ENCODE peak calls at places on chromosomes 3 and 15, in four cellular contexts. One of them, this sample, is unnamed.

GRCh38 chr15:101062063-101062462 is 142.9 kb downstream of the LRRK1 start:
- DNase-seq in HepG2: no peak
- DNase-seq in K562: no peak
- DNase-seq in SK-N-SH: no peak
- DNase-seq in this sample: no peak

GRCh38 chr3:112643621-112644236 is 2.8 kb upstream of the CCDC80 start:
- DNase-seq in HepG2: no peak
- DNase-seq in K562: no peak
- DNase-seq in SK-N-SH: no peak
- DNase-seq in this sample: no peak

GRCh38 chr3:5006755-5007202 is 27.5 kb downstream of the BHLHE40 start:
- DNase-seq in HepG2: no peak
- DNase-seq in K562: no peak
- DNase-seq in SK-N-SH: no peak
- DNase-seq in this sample: no peak

GRCh38 chr3:56111651-56112250 is 356.5 kb downstream of the ERC2 start:
- DNase-seq in HepG2: no peak
- DNase-seq in K562: no peak
- DNase-seq in SK-N-SH: no peak
- DNase-seq in this sample: no peak

GRCh38 chr3:148643389-148643840 is 54.3 kb upstream of the AGTR1 start:
- DNase-seq in HepG2: no peak
- DNase-seq in K562: no peak
- DNase-seq in SK-N-SH: no peak
- DNase-seq in this sample: no peak

GRCh38 chr3:35549690-35550089 is 89.6 kb upstream of the ARPP21 start:
- DNase-seq in HepG2: no peak
- DNase-seq in K562: no peak
- DNase-seq in SK-N-SH: no peak
- DNase-seq in this sample: no peak

GRCh38 chr3:67644827-67645226 is 9.6 kb downstream of the SUCLG2 start:
- DNase-seq in HepG2: no peak
- DNase-seq in K562: no peak
- DNase-seq in SK-N-SH: no peak
- DNase-seq in this sample: no peak

GRCh38 chr3:36729204-36730056 is 34.9 kb downstream of the DCLK3 start:
- DNase-seq in HepG2: peak; percentile 34
- DNase-seq in K562: peak; percentile 43
- DNase-seq in SK-N-SH: peak; percentile 54
- DNase-seq in this sample: peak; percentile 39

GRCh38 chr3:8981700-8982099 is 18.4 kb upstream of the RAD18 start:
- DNase-seq in HepG2: peak; percentile 29
- DNase-seq in K562: no peak
- DNase-seq in SK-N-SH: no peak
- DNase-seq in this sample: no peak

GRCh38 chr3:150754896-150755295 is 8.1 kb downstream of the SIAH2 start:
- DNase-seq in HepG2: no peak
- DNase-seq in K562: no peak
- DNase-seq in SK-N-SH: no peak
- DNase-seq in this sample: no peak

GRCh38 chr15:75823860-75824613 is 19.2 kb upstream of the UBE2Q2 start:
- DNase-seq in HepG2: peak; percentile 42
- DNase-seq in K562: no peak
- DNase-seq in SK-N-SH: no peak
- DNase-seq in this sample: no peak

GRCh38 chr15:77412972-77413371 is 6.9 kb downstream of the PEAK1 start:
- DNase-seq in HepG2: no peak
- DNase-seq in K562: no peak
- DNase-seq in SK-N-SH: no peak
- DNase-seq in this sample: no peak

GRCh38 chr3:140384876-140385275 is 293.0 kb upstream of the TRIM42 start:
- DNase-seq in HepG2: no peak
- DNase-seq in K562: no peak
- DNase-seq in SK-N-SH: no peak
- DNase-seq in this sample: no peak

GRCh38 chr3:37941608-37942540 is 48.7 kb upstream of the VILL start:
- DNase-seq in HepG2: no peak
- DNase-seq in K562: no peak
- DNase-seq in SK-N-SH: no peak
- DNase-seq in this sample: no peak

GRCh38 chr3:188656196-188656982 is 502.4 kb downstream of the LPP start:
- DNase-seq in HepG2: no peak
- DNase-seq in K562: no peak
- DNase-seq in SK-N-SH: no peak
- DNase-seq in this sample: no peak

DNA sequence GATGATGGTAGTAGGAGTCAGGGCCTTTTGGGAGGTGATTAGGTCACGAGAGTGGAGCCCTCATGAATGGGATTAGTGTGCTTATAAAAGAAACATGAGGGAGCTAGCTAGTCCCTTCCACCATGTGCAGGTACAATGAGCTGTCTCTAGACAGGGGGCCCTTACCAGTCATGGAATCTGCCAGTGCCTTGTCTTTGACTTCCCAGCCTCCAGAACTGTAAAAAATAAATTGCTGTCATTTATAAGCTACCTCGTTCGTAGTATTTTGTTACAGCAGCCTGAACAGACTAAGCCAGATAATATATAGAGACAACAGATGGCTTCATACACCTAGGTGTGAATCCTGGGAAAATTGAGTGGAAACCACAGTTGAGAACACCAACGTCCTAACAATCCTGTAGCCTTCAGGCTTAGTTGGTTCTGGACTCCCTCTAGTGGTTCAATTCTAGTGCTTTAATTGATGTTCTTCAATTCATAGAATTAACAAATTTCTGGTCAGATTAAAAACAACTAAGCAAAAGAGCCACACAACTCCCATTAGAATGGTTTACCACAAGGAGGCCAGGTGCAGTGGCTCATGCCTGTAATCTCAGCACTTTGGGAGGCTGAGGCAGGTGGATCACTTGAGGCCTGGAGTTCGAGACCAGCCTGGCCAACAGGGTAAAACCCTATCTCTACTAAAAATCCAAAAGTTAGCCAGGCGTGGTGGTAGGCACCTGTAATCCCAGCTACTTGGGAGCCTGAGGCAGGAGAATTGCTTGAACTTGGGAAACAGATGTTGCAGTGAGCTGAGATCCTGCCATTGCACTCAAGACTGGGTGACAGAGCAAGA is 21.3 kb upstream of the GATM start:
- DNase-seq in HepG2: peak; percentile 65
- DNase-seq in K562: no peak
- DNase-seq in SK-N-SH: peak; percentile 42
- DNase-seq in this sample: peak; percentile 60
- TF ChIP-seq ELF1 in HepG2: no peak
- TF ChIP-seq ELF1 in K562: no peak
- TF ChIP-seq ELF1 in SK-N-SH: no peak
- TF ChIP-seq ELF1 in this sample: no peak

DNA sequence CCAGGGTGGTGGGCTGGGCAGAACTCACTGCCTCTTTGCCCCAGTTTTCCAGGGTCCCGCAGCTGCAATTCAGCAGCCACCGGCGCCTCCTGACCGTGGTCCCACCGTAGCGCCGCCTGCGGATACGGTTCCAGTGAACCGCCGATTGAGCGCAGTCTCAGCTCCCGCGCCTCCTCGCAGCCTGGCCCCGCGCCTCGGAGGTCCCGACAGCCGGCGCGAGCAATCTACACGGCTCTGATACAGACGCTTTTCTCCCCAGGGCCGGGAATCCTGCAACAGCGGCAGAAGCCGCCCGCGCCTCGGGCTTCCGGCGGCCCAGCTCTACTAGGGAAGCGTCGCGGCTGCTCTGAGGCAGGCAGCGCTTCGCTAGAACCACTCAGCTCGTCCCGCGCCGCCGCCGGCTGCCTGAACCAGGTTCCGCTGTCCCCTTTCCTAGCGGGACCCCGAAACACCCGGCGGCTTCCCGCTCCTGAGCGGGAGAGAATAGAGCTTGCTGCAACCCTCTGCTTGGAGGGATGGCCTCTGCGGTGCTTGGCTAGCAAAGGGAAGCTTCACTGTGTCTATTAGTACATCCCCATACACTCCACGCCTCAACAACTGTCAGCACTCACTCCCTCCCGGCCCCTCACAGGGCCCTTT is 3.1 kb downstream of the FOXL2NB start:
- DNase-seq in HepG2: no peak
- DNase-seq in K562: no peak
- DNase-seq in SK-N-SH: peak; percentile 73
- DNase-seq in this sample: no peak
- H2AFZ ChIP-seq in HepG2: no peak overlapping the region
- H2AFZ ChIP-seq in K562: no peak overlapping the region
- H2AFZ ChIP-seq in SK-N-SH: peak overlapping the region; percentile 63
- H2AFZ ChIP-seq in this sample: no peak overlapping the region

GRCh38 chr15:57432141-57432701 is 55.9 kb downstream of the CGNL1 start:
- DNase-seq in HepG2: no peak
- DNase-seq in K562: no peak
- DNase-seq in SK-N-SH: no peak
- DNase-seq in this sample: no peak

GRCh38 chr15:57427367-57427821 is 51.1 kb downstream of the CGNL1 start:
- DNase-seq in HepG2: peak; percentile 31
- DNase-seq in K562: no peak
- DNase-seq in SK-N-SH: no peak
- DNase-seq in this sample: no peak

GRCh38 chr15:57424628-57425405 is 48.5 kb downstream of the CGNL1 start:
- DNase-seq in HepG2: no peak
- DNase-seq in K562: no peak
- DNase-seq in SK-N-SH: no peak
- DNase-seq in this sample: no peak

GRCh38 chr15:57425842-57426241 is 49.5 kb downstream of the CGNL1 start:
- DNase-seq in HepG2: no peak
- DNase-seq in K562: no peak
- DNase-seq in SK-N-SH: no peak
- DNase-seq in this sample: no peak

DNA sequence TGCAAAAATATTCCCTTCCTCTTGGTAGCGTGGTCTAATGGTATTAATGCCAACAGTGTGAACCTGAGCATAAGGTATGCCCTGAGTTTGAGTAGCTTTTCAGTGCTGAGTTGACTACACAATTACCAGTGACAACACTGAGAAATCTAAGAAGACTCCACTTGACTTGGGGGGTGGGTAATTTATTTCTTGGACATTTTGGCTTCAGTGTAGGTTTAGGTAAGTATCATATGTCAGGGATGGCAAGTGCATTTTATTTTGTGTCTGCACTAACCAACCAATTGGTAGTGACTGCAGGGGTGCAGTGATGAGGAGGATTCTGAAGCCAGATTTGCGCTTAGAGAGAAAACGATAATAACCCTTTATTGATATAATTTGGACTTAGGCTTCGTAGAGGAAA is 52.8 kb downstream of the CGNL1 start:
- DNase-seq in HepG2: no peak
- DNase-seq in K562: no peak
- DNase-seq in SK-N-SH: no peak
- DNase-seq in this sample: no peak
- TF ChIP-seq YY1 in HepG2: no peak
- TF ChIP-seq YY1 in K562: no peak
- TF ChIP-seq YY1 in SK-N-SH: no peak
- TF ChIP-seq YY1 in this sample: no peak

GRCh38 chr3:174540536-174540935 is 318.6 kb upstream of the NAALADL2 start:
- DNase-seq in HepG2: no peak
- DNase-seq in K562: no peak
- DNase-seq in SK-N-SH: no peak
- DNase-seq in this sample: no peak
- TF ChIP-seq ELF1 in HepG2: no peak
- TF ChIP-seq ELF1 in K562: no peak
- TF ChIP-seq ELF1 in SK-N-SH: no peak
- TF ChIP-seq ELF1 in this sample: no peak

GRCh38 chr3:84978833-84979232 is 20.0 kb downstream of the CADM2 start:
- DNase-seq in HepG2: no peak
- DNase-seq in K562: no peak
- DNase-seq in SK-N-SH: no peak
- DNase-seq in this sample: no peak
- H2AFZ ChIP-seq in HepG2: no peak overlapping the region
- H2AFZ ChIP-seq in K562: no peak overlapping the region
- H2AFZ ChIP-seq in SK-N-SH: no peak overlapping the region
- H2AFZ ChIP-seq in this sample: no peak overlapping the region

DNA sequence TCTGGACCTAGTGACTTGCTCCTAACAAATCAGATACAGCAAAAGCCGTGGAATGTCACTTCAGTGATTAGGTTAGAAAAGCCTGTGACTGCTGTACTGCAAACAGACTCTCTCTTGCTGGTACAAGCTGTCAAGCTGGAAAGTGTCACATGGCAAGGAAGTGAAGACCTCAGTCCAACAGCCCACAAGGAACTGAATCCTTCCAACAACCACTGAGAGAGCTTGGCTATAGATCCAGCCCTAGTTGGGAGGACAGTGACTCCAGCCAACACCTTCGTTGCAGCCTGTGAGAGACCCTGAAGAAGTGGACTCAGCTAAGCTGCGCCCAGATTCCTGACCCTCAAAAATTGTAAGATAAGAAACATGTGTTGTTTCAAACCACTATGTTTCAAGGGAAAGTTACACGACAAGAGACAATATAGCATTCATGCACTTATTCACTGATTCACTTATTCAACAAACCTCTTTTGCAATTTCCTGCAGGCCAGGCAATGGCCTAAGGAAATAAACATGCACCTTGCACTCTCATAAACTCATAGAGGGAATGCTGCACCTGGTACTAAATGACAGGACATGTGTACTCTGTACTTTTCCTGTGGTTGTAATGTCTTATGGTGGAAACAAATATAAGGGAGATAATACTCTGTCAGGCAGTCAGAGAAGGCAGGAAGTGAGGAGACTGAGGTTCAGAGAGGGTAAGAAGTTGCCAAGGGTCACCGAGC is 142.9 kb downstream of the CADPS start:
- DNase-seq in HepG2: peak; percentile 88
- DNase-seq in K562: no peak
- DNase-seq in SK-N-SH: no peak
- DNase-seq in this sample: no peak
- TF ChIP-seq YY1 in HepG2: no peak
- TF ChIP-seq YY1 in K562: no peak
- TF ChIP-seq YY1 in SK-N-SH: no peak
- TF ChIP-seq YY1 in this sample: no peak

DNA sequence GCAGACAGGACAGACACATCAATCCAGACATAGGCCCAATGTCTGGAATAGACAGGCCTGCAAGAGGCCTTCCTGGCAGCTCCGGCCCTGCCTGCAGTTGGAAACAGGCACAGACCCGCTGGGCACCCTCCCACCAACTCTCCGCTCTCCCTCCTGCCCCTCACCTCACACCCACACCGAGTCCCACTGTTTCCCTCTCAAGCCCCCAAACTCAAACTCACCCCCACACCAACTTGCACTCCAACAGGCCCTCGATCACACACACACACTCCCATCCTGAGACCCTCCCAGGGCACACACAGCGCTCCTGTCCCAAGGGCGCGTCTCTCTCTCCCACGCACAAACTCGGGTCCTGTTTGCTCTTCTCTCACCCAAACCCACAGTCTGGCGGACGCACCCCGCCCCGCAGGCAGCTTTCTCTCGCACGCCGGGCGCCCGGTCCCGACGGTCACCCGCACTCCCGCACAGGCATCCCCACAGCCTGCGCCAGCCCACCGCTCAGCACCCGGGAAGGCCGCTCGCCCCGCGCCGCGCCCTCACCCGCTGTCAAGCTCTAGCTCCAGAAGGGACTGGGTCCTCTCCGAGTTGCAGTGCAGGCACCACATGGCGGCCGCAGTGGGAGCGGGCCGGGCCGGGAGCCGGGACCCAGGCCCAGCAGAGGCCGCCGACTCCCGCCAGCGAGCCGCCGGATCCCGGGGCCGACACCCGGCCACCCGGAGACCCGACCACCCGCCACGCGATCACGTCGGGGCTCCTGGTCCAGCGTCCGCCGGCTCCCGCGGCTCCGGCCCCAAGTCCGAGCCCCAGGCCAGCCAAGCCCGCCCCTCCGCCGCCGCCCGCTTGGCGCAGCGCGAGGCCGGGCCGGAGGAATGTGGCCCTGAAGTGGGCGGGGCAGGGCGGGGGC is 106.1 kb downstream of the IQSEC1 start:
- DNase-seq in HepG2: no peak
- DNase-seq in K562: peak; percentile 73
- DNase-seq in SK-N-SH: no peak
- DNase-seq in this sample: no peak
- TF ChIP-seq ELF1 in HepG2: no peak
- TF ChIP-seq ELF1 in K562: no peak
- TF ChIP-seq ELF1 in SK-N-SH: no peak
- TF ChIP-seq ELF1 in this sample: no peak

This sample was measured in HCT116.